ENCODE peak calls at places on chromosomes 12 and 14, in ten cellular contexts. M, N, E, R, L, W, S, K, G and X are unnamed samples.

GRCh38 chr12:5796171-5797091 is 148.6 kb downstream of the ANO2 start:
- DNase-seq in M (peak; percentile 23), N (peak; percentile 47), E (no peak), R (no peak), L (peak; percentile 9), W (no peak), S (peak; percentile 83), K (no peak), G (no peak), X (no peak)

GRCh38 chr14:69050235-69051184 is 71.4 kb upstream of the ACTN1 start:
- DNase-seq in M (no peak), N (no peak), E (no peak), R (no peak), L (no peak), W (no peak), S (no peak), K (no peak), G (no peak), X (no peak)

GRCh38 chr12:102565555-102565954 is 85.2 kb upstream of the IGF1 start:
- DNase-seq in M (no peak), N (no peak), E (no peak), R (no peak), L (no peak), W (no peak), S (no peak), K (no peak), G (no peak), X (no peak)

GRCh38 chr14:52253503-52253902 is 14.0 kb upstream of the PTGDR start:
- DNase-seq in M (no peak), N (no peak), E (no peak), R (no peak), L (no peak), W (no peak), S (peak; percentile 90), K (no peak), G (no peak), X (no peak)

GRCh38 chr12:28855761-28856160 is 293.3 kb upstream of the FAR2 start:
- DNase-seq in M (no peak), N (no peak), E (no peak), R (no peak), L (no peak), W (no peak), S (no peak), K (no peak), G (no peak), X (no peak)

GRCh38 chr12:43805149-43805856 is 814 bp downstream of the TWF1 start:
- DNase-seq in M (no peak), N (peak; percentile 22), E (no peak), R (no peak), L (peak; percentile 70), W (no peak), S (peak; percentile 13), K (no peak), G (no peak), X (no peak)

GRCh38 chr12:1531160-1531653 is 63.2 kb downstream of the FBXL14 start:
- DNase-seq in M (no peak), N (no peak), E (no peak), R (no peak), L (no peak), W (no peak), S (no peak), K (no peak), G (no peak), X (no peak)

GRCh38 chr14:36451346-36452065 is 68.5 kb downstream of the NKX2-1 start:
- DNase-seq in M (no peak), N (no peak), E (no peak), R (no peak), L (no peak), W (no peak), S (no peak), K (no peak), G (no peak), X (no peak)

GRCh38 chr12:120720234-120720968 is 5.2 kb upstream of the ACADS start:
- DNase-seq in M (no peak), N (no peak), E (no peak), R (no peak), L (no peak), W (no peak), S (no peak), K (no peak), G (no peak), X (no peak)

GRCh38 chr12:129298921-129299320 is 445.6 kb downstream of the GLT1D1 start:
- DNase-seq in M (no peak), N (no peak), E (peak; percentile 58), R (no peak), L (no peak), W (no peak), S (no peak), K (no peak), G (no peak), X (no peak)

GRCh38 chr12:113395119-113395518 is 8.6 kb downstream of the SDS start:
- DNase-seq in M (no peak), N (no peak), E (no peak), R (no peak), L (no peak), W (no peak), S (no peak), K (no peak), G (no peak), X (no peak)